ENCODE peak calls at places on chromosomes 4 and X, in six cellular contexts. K is HTR-8/SVneo, M is NCI-H345, X is LHCN-M2, S is putamen, Q is NCI-H1930. A is an unnamed sample.

GRCh38 chr4:94306713-94307112 is 35.9 kb downstream of the HPGDS start:
- DNase-seq in S (no peak), Q (no peak), K (no peak), M (no peak), X (peak), A (no peak)

GRCh38 chrX:336227-336626 is 17.6 kb upstream of the GTPBP6 start:
- DNase-seq in Q (no peak), M (no peak), K (no peak), X (no peak), S (no peak), A (no peak)

GRCh38 chrX:3066555-3066954 is 25.3 kb downstream of the ARSF start:
- DNase-seq in M (peak), Q (no peak), S (no peak), K (no peak), X (peak), A (no peak)

GRCh38 chr4:56435001-56435747 is at the start of gene PPAT:
- DNase-seq in S (peak), Q (peak), X (peak), K (peak), M (peak), A (peak)

GRCh38 chr4:7485096-7485495 is 50.4 kb upstream of the PSAPL1 start:
- DNase-seq in M (peak), K (no peak), S (no peak), X (no peak), Q (no peak), A (no peak)

GRCh38 chrX:151984328-151984727 is 9.9 kb upstream of the GABRE start:
- DNase-seq in K (no peak), M (no peak), Q (no peak), S (no peak), X (peak), A (no peak)

GRCh38 chr4:124053872-124054538 is 657.4 kb downstream of the SPRY1 start:
- DNase-seq in X (peak), Q (no peak), K (no peak), S (no peak), M (no peak), A (no peak)

GRCh38 chr4:114479595-114479994 is 119.0 kb upstream of the UGT8 start:
- DNase-seq in X (no peak), K (no peak), Q (no peak), M (no peak), S (no peak), A (no peak)

GRCh38 chrX:12496343-12496742 is 294.9 kb upstream of the PRPS2 start:
- DNase-seq in X (no peak), K (no peak), S (no peak), Q (no peak), M (no peak), A (no peak)

GRCh38 chr4:165384608-165385007 is 5.8 kb downstream of the CPE start:
- DNase-seq in S (no peak), X (peak), M (peak), Q (no peak), K (no peak), A (no peak)

GRCh38 chr4:173500841-173501591 is 29.0 kb downstream of the HAND2 start:
- DNase-seq in K (no peak), Q (no peak), S (no peak), X (no peak), M (no peak), A (no peak)

GRCh38 chr4:76306882-76307669 is 543 bp downstream of the STBD1 start:
- DNase-seq in X (peak), M (no peak), S (no peak), Q (peak), K (peak), A (peak)

GRCh38 chr4:77169496-77169895 is 12.5 kb downstream of the CCNG2 start:
- DNase-seq in K (no peak), Q (no peak), X (peak), S (no peak), M (no peak), A (no peak)

GRCh38 chrX:46574941-46575381 is 1.4 kb downstream of the CHST7 start:
- DNase-seq in Q (peak), S (no peak), X (no peak), M (peak), K (no peak), A (peak)

GRCh38 chr4:792729-793108 is 33.2 kb downstream of the CPLX1 start:
- DNase-seq in Q (no peak), M (no peak), K (no peak), X (no peak), S (no peak), A (no peak)

GRCh38 chr4:140719022-140719421 is 37.2 kb downstream of the TBC1D9 start:
- DNase-seq in S (no peak), Q (no peak), M (no peak), X (peak), K (no peak), A (no peak)

GRCh38 chrX:12792711-12793110 is 1.5 kb downstream of the PRPS2 start:
- DNase-seq in Q (no peak), S (no peak), X (no peak), M (no peak), K (no peak), A (no peak)

GRCh38 chr4:98283219-98284199 is 22.3 kb downstream of the RAP1GDS1 start:
- DNase-seq in Q (no peak), K (no peak), S (no peak), M (no peak), X (peak), A (no peak)

GRCh38 chr4:71962622-71963264 is 69.1 kb upstream of the NPFFR2 start:
- DNase-seq in Q (no peak), S (no peak), X (no peak), K (no peak), M (no peak), A (no peak)

GRCh38 chrX:148381603-148382002 is 118.8 kb upstream of the AFF2 start:
- DNase-seq in Q (no peak), K (no peak), S (no peak), M (no peak), X (no peak), A (no peak)

GRCh38 chr4:154911097-154911496 is 130.0 kb downstream of the RBM46 start:
- DNase-seq in Q (no peak), X (no peak), K (no peak), M (no peak), S (no peak), A (no peak)

GRCh38 chr4:31370866-31371465 is 650.8 kb downstream of the PCDH7 start:
- DNase-seq in S (peak), K (peak), X (peak), Q (peak), M (peak), A (no peak)

GRCh38 chr4:109510687-109511086 is 49.4 kb upstream of the MCUB start:
- DNase-seq in X (no peak), Q (no peak), S (no peak), K (no peak), M (no peak), A (no peak)

GRCh38 chr4:140018931-140019618 is 134.9 kb downstream of the MAML3 start:
- DNase-seq in M (peak), X (no peak), K (no peak), S (no peak), Q (peak), A (no peak)

GRCh38 chrX:46653482-46653881 is 79.9 kb downstream of the CHST7 start:
- DNase-seq in M (peak), K (no peak), Q (no peak), S (no peak), X (no peak), A (no peak)

GRCh38 chr4:13903061-13903460 is 275.5 kb upstream of the BOD1L1 start:
- DNase-seq in K (no peak), X (no peak), S (no peak), M (no peak), Q (no peak), A (no peak)

GRCh38 chr4:173334891-173335754 is 965 bp upstream of the HMGB2 start:
- DNase-seq in S (no peak), Q (peak), M (peak), X (peak), K (peak), A (peak)

GRCh38 chrX:101206471-101206870 is 13.1 kb upstream of the DRP2 start:
- DNase-seq in S (no peak), K (peak), Q (no peak), X (peak), M (no peak), A (no peak)